ENCODE peak calls at places on chromosomes 4 and X, in four cellular contexts. X is fibroblast of lung, C is tibial nerve, P is cardiac muscle cell. E is an unnamed sample.
A peak's percentile ranks its signal among the peaks of the same experiment; 100 is the strongest.

GRCh38 chr4:28373601-28374000 is 1513.0 kb downstream of the STIM2 start:
- DNase-seq in P (peak; percentile 13), X (peak; percentile 40), C (no peak), E (no peak)

GRCh38 chr4:108762559-108763225 is at the start of gene ETNPPL:
- DNase-seq in X (peak; percentile 0), P (peak; percentile 3), C (no peak), E (peak; percentile 59)

GRCh38 chrX:5051831-5052491 is 1176.7 kb downstream of the NLGN4X start:
- DNase-seq in P (peak; percentile 16), X (peak; percentile 0), C (no peak), E (no peak)

GRCh38 chr4:177404980-177405379 is 37.3 kb downstream of the AGA start:
- DNase-seq in C (no peak), X (no peak), P (no peak), E (no peak)

GRCh38 chr4:147927377-147928137 is 195.7 kb downstream of the ARHGAP10 start:
- DNase-seq in C (no peak), P (no peak), X (peak; percentile 46), E (no peak)

GRCh38 chr4:77074961-77075855 is 581 bp downstream of the CCNI start:
- DNase-seq in X (peak; percentile 63), C (peak; percentile 23), P (peak; percentile 79), E (peak; percentile 64)

GRCh38 chrX:74351760-74352159 is 47.8 kb downstream of the ZCCHC13 start:
- DNase-seq in C (no peak), X (no peak), P (peak; percentile 15), E (no peak)

GRCh38 chr4:76611164-76611563 is 176.1 kb downstream of the SHROOM3 start:
- DNase-seq in X (peak; percentile 59), P (peak; percentile 75), C (no peak), E (no peak)

GRCh38 chr4:7649741-7650531 is 215.2 kb upstream of the PSAPL1 start:
- DNase-seq in X (peak; percentile 67), C (no peak), P (peak; percentile 65), E (no peak)

GRCh38 chrX:7568130-7568529 is 274.8 kb upstream of the VCX start:
- DNase-seq in P (no peak), X (no peak), C (no peak), E (no peak)

GRCh38 chrX:7568597-7568996 is 274.4 kb upstream of the VCX start:
- DNase-seq in C (no peak), X (no peak), P (no peak), E (no peak)

GRCh38 chrX:7574325-7574724 is 268.6 kb upstream of the VCX start:
- DNase-seq in P (no peak), C (no peak), X (no peak), E (no peak)

DNA sequence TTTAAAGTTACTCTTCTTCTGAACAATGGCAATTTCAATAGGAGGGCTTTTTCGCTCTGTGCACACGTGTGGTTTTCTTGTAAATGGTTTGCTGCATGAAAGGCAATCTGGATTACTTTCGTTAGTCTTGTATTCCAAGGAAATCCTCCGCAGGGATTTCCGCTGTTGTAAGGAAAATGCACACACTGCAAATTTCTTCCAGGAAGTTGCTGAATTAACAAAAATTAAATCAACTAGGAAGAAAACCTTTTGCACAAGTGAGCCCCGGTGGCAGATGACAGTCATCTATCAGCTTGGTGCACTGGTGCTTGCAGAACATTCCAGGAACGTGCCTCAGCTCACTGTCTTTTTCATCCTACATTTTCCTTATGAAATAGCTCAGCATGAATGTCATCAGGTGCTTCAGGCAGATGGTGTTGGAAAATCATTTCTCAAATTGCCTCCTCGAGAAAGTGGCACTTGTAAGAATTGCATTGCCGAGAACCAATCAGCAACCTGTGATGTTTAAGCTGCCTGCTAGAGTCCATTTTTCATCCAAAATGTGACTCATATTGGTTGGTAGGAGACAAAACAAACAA is 272.4 kb upstream of the VCX start:
- DNase-seq in P (no peak), X (no peak), C (no peak), E (no peak)
- H3K4me3 ChIP-seq in P (no peak overlapping the region), X (no peak overlapping the region), C (no peak overlapping the region), E (no peak overlapping the region)

GRCh38 chr4:140096921-140097320 is 57.1 kb downstream of the MAML3 start:
- DNase-seq in C (no peak), X (peak; percentile 65), P (peak; percentile 61), E (no peak)
- H3K4me3 ChIP-seq in C (no peak overlapping the region), X (no peak overlapping the region), P (no peak overlapping the region), E (no peak overlapping the region)

DNA sequence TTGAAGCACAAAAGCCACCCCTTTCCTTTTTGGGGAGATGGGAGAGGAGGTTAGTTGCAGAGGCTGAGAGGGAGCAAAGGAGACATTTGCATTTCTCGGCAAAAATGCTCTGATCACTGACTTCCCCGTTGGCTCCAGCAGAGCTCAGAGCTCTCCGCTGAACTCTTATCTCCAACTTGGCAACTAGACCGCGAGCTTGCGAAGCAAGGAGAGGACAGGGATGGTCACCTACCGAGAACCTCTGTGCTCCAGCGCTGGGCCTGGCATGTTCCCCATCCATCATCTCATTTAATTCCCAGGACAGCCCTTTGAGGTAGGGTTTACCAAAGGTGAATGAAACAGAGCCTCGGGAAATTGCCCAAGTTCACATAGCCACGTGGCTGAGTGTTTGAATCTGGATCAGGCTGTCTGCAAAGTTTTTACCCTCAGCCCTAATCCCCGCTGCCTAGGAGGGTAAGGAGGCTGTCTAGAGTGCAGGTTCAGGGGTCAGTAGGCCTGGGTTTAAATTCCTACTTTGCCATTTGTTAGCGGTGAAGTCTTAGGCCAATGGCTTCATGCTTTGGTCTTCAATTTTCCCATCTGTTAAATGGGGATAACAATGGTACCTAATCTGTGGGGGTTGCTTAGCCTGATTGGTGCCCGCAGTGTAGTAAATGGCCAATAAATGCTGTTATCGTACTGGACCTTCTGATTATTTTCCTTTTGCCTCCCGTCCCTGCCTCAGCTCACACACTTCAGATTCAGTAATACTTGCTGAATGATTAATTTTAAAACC is 3.8 kb upstream of the CITED1 start:
- DNase-seq in X (no peak), C (no peak), P (peak; percentile 35), E (peak; percentile 17)
- H3K4me3 ChIP-seq in X (no peak overlapping the region), C (peak overlapping the region; percentile 18), P (peak overlapping the region; percentile 15), E (peak overlapping the region; percentile 40)

DNA sequence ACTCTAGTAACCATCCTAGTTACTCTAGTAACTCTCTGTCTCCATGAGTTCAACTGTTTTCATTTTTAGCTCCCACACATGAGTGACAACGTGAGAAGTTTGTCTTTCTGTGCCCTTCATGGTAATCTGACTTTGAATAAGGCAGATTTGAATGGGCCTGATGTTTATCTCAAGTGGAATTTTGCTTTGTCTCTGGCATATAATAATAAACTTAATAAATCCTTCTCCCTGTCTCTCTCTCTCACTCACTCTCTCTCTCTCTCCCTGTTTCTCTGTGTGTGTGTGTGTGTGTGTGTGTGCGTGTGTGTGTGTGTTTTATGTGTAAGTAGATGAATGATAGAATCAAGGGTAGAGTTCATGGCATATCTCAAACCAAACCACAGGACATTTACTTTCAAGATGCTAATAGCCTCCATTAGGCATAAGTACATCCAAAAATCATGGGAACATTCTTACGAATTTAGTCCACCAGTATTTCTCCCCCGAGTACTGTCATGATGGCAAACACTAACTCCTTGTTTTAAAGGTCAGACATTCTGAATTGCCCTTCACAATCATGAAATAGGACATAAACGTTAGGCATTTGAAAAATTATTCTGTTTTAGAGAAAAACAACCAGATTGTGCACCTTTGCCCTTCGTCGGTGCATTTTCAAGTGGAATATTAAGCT is 193.1 kb downstream of the SPATA18 start:
- DNase-seq in P (no peak), X (no peak), C (no peak), E (no peak)
- H3K4me3 ChIP-seq in P (no peak overlapping the region), X (no peak overlapping the region), C (no peak overlapping the region), E (no peak overlapping the region)

DNA sequence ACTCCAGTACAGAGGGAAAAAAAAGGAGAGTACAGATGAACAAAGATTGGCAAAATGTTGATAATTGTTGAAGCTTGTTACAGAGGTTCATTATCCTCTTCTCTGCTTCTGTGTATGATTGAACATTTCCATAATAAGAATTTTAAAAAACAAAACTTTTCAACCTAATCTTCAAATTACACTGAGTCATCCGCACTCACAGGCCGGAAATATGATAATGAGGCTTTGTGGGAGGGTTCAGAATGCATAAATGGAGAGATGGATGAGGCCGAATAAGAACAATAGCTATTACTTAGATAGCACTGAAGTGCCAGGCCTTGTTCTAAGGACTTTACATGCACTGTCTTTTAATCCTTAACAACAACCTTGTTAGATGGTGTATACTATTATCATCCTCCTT is 4.6 kb upstream of the ERCC6L start:
- DNase-seq in P (peak; percentile 66), C (no peak), X (peak; percentile 41), E (no peak)
- H3K4me3 ChIP-seq in P (no peak overlapping the region), C (no peak overlapping the region), X (no peak overlapping the region), E (no peak overlapping the region)

GRCh38 chr4:158521490-158522111 is at the start of gene RXFP1:
- DNase-seq in P (peak; percentile 6), C (no peak), X (no peak), E (no peak)
- H3K4me3 ChIP-seq in P (no peak within 1 kb of the TSS), C (no peak within 1 kb of the TSS), X (no peak within 1 kb of the TSS), E (no peak within 1 kb of the TSS)

E was measured in WERI-Rb-1.